ENCODE peak calls at places on chromosomes 11 and 22, in six cellular contexts. T, P, C, L, B and V are unnamed samples.

GRCh38 chr22:38244106-38244505 is 28.7 kb downstream of the TMEM184B start:
- DNase-seq in T (no peak), L (no peak), P (no peak), C (no peak), B (no peak), V (no peak)

GRCh38 chr11:129249923-129250322 is 57.8 kb upstream of the ARHGAP32 start:
- DNase-seq in L (no peak), T (no peak), C (no peak), B (no peak), P (no peak), V (no peak)

GRCh38 chr11:123407124-123407995 is 22.7 kb upstream of the GRAMD1B start:
- DNase-seq in T (peak), C (peak), P (no peak), B (peak), L (no peak), V (no peak)

GRCh38 chr11:134819026-134819425 is 407.0 kb upstream of the B3GAT1 start:
- DNase-seq in C (no peak), T (no peak), L (no peak), B (no peak), P (no peak), V (no peak)

GRCh38 chr11:69014084-69014935 is 1.3 kb upstream of the MRGPRF start:
- DNase-seq in P (no peak), L (no peak), T (no peak), B (no peak), C (peak), V (no peak)

GRCh38 chr11:73271936-73272679 is at the start of gene P2RY6:
- DNase-seq in C (no peak), L (no peak), P (peak), T (peak), B (no peak), V (no peak)

GRCh38 chr11:33987975-33988580 is 63.5 kb upstream of the CAPRIN1 start:
- DNase-seq in P (peak), C (peak), T (peak), B (peak), L (no peak), V (peak)

GRCh38 chr22:19896665-19897355 is 42.1 kb upstream of the GNB1L start:
- DNase-seq in P (no peak), C (no peak), B (peak), L (no peak), T (no peak), V (peak)

GRCh38 chr11:125380756-125381445 is 115.2 kb downstream of the FEZ1 start:
- DNase-seq in P (peak), T (no peak), C (no peak), L (no peak), B (no peak), V (no peak)

GRCh38 chr22:49775191-49776052 is 52.3 kb downstream of the BRD1 start:
- DNase-seq in L (no peak), C (no peak), T (no peak), P (no peak), B (no peak), V (no peak)

GRCh38 chr11:117356126-117356761 is 28.6 kb downstream of the CEP164 start:
- DNase-seq in T (no peak), B (no peak), C (no peak), P (no peak), L (no peak), V (no peak)